ENCODE peak calls at places on chromosomes 16 and 17, in ten cellular contexts. K is AG09309, U is foreskin fibroblast, O is mesothelial cell of epicardium, Q is GM12865, D is prostate gland, M is uterus, S is RWPE1, I is neural crest cell, Z is progenitor cell of endocrine pancreas. T is an unnamed sample.
A peak's percentile ranks its signal among the peaks of the same experiment; 100 is the strongest.

GRCh38 chr16:3645504-3646347 is 8.8 kb upstream of the DNASE1 start:
- DNase-seq in Z (no peak), M (no peak), Q (no peak), I (peak; percentile 57), K (no peak), U (peak; percentile 25), O (no peak), D (no peak), S (no peak), T (peak; percentile 73)

GRCh38 chr16:85148959-85149358 is 36.7 kb upstream of the CIBAR2 start:
- DNase-seq in D (no peak), S (no peak), O (no peak), M (no peak), Z (no peak), Q (no peak), I (no peak), K (no peak), U (no peak), T (no peak)

GRCh38 chr16:16146380-16147315 is 76.6 kb downstream of the ABCC6 start:
- DNase-seq in I (no peak), M (no peak), D (no peak), Z (no peak), O (no peak), U (no peak), S (no peak), K (no peak), Q (no peak), T (no peak)

GRCh38 chr16:75027520-75028300 is 28.9 kb downstream of the ZNRF1 start:
- DNase-seq in U (no peak), M (no peak), K (no peak), Z (no peak), O (no peak), Q (no peak), I (no peak), D (no peak), S (no peak), T (no peak)

GRCh38 chr17:1673041-1673790 is 11.5 kb downstream of the PRPF8 start:
- DNase-seq in U (no peak), O (no peak), K (no peak), S (no peak), D (no peak), M (no peak), I (no peak), Z (no peak), Q (no peak), T (no peak)

GRCh38 chr17:71470062-71470461 is 650.8 kb upstream of the SOX9 start:
- DNase-seq in S (no peak), O (no peak), D (no peak), Z (no peak), K (no peak), U (no peak), M (no peak), I (no peak), Q (no peak), T (no peak)

GRCh38 chr17:31499771-31500554 is 108.5 kb downstream of the RAB11FIP4 start:
- DNase-seq in Z (no peak), I (no peak), O (no peak), S (peak; percentile 39), U (no peak), K (no peak), M (no peak), Q (no peak), D (no peak), T (no peak)

GRCh38 chr17:19448341-19449268 is 37.6 kb downstream of the RNF112 start:
- DNase-seq in O (no peak), S (peak; percentile 53), Z (no peak), M (peak; percentile 71), U (peak; percentile 94), K (peak; percentile 92), Q (no peak), D (peak; percentile 55), I (no peak), T (no peak)

GRCh38 chr17:38578641-38579480 is 26.9 kb downstream of the SRCIN1 start:
- DNase-seq in U (no peak), D (no peak), K (no peak), M (no peak), I (no peak), Z (no peak), S (no peak), O (no peak), Q (no peak), T (no peak)

GRCh38 chr17:38577645-38578173 is 28.0 kb downstream of the SRCIN1 start:
- DNase-seq in U (no peak), S (no peak), Z (no peak), Q (no peak), M (no peak), O (no peak), K (no peak), D (no peak), I (no peak), T (no peak)

GRCh38 chr17:38575781-38576180 is 30.0 kb downstream of the SRCIN1 start:
- DNase-seq in U (no peak), K (no peak), O (no peak), Q (no peak), D (no peak), I (no peak), Z (no peak), M (no peak), S (no peak), T (no peak)

GRCh38 chr17:38578229-38578628 is 27.5 kb downstream of the SRCIN1 start:
- DNase-seq in D (no peak), O (no peak), K (no peak), S (no peak), I (no peak), M (no peak), Z (no peak), U (no peak), Q (no peak), T (no peak)

DNA sequence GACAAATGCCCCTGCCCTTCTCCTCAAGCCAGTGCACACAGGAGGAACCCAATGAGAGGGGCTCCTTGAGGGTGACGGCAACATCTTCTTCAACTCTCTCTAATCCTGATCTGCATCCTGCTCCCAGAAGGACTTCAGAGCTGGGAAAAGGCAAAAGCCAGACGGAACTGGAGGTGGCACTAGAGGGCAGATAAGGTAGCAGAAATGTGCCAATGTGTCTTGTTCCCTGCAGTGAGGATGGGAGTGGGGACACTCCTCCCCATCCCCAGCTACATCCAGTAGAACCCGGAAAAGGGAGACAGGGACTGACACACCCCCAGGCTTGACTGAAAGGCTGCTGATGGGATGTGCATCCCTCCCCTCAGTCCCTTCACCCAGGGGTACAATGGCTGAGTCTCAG is 28.5 kb downstream of the SRCIN1 start:
- DNase-seq in O (no peak), Q (no peak), Z (no peak), I (no peak), D (no peak), U (no peak), S (no peak), M (no peak), K (no peak), T (no peak)
- TF ChIP-seq CTCF in O (no peak), Q (no peak), Z (no peak), I (no peak), D (no peak), U (no peak), S (no peak), M (no peak), K (no peak), T (no peak)

DNA sequence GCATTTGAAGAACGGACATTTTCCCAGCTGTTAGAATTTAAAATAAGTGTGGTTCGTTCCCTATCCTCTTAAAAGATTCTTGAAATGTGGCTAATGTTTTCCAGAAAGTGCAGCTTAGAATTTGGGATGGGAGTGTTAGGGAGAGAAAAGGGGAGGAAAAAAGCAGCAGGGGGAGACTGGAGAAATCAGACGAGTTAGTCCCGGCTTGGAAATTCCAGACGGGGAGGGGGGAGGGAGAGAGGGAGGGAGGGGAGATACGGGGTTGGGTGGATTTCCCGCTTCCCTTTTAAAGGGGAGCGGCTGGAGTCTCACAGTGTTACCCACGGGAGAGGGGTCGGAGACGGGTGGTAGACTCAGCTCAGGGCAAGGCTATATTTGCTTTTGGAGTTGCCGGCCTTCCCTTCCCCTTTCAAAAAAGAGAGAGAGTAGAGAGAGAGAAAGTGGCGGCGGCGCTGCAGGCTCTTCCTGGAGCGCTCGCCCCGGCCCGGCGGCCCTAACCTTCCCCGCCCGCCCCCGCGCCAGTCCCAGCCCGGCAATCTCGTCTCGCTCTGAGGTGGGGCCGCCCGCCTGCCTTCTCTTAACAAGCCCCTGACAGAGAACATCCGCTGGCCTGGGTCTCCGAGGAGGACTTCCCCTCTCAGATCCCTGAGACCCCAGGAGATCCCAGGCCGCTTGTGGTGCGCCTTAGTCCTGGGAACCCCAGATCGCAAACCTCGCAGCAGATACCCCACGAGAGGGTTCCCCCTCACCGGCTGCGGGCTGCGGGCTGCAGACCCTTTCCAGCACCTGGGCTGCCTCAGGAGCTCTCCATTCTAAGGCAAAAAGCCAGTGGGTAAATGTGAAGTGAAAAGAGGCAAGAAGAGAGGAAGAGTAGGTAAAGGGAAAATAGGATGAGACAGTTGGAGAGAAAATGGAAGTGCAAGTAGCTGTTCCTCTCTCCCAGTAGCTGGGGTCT is 6.6 kb downstream of the IGF2BP1 start:
- DNase-seq in D (no peak), O (no peak), I (no peak), Q (no peak), M (no peak), U (no peak), K (no peak), Z (peak; percentile 9), S (no peak), T (peak; percentile 68)
- TF ChIP-seq CTCF in D (no peak), O (no peak), I (no peak), Q (no peak), M (no peak), U (no peak), K (no peak), Z (no peak), S (no peak), T (no peak)

DNA sequence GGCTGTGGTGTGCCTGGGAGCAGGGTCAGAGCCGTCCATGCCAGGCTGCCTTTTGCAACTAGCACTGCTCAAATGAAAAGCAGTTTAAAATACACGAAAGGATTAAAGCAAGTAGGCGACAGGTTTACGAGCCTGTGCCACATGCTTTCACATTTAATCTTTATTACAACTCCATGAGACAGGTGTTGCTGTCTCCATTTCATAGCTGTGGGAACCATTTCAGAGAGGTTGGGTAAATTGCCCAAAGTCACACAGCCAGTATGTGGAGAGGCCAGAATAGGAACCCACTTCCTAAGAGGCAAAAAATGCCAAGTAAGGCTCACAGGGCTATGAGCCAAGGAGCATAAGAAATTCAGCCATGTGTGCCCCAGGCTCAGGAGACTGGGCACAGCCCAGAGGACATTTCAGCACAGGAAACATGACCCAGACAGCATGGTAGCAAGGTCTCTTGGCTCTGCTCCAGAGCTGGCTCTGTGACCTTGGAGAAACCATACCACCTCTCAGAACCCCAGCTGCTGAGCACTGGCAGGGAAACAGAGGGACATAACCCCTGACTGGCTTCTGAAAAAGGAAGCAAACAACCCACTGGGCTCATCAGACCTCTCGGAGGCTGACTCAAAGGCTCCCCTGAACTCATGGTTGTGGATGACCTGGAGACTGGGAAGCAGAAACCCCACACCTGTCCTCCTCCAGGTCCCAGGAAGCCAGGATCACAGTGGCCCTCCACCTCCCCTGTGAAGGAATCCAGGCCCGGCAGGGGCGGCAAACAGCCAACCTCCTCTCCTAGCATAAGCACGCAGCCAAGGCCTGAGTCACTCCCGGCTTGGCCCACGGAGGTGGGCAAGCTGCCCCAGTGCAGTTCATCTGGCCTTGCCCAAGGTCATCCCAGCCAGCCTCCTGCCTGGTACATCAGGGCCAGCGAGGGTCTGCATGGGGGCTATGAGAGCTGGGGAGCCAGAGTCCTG is 40.3 kb upstream of the MRPS23 start:
- DNase-seq in K (peak; percentile 63), S (peak; percentile 87), O (no peak), M (peak; percentile 84), U (peak; percentile 88), Z (no peak), D (peak; percentile 82), Q (no peak), I (no peak), T (no peak)
- TF ChIP-seq CTCF in K (peak; percentile 15), S (no peak), O (no peak), M (peak; percentile 34), U (no peak), Z (no peak), D (no peak), Q (no peak), I (no peak), T (no peak)

GRCh38 chr17:9531080-9531479 is 44.5 kb downstream of the STX8 start:
- DNase-seq in O (no peak), Q (no peak), U (no peak), S (no peak), D (no peak), M (no peak), Z (no peak), I (no peak), K (no peak), T (no peak)

GRCh38 chr17:9532715-9533114 is 42.9 kb downstream of the STX8 start:
- DNase-seq in D (no peak), O (no peak), U (no peak), M (no peak), S (no peak), Z (no peak), Q (no peak), K (no peak), I (no peak), T (no peak)

GRCh38 chr17:9529033-9529748 is 46.4 kb downstream of the STX8 start:
- DNase-seq in K (no peak), S (peak; percentile 28), U (peak; percentile 22), M (no peak), O (no peak), D (no peak), I (no peak), Z (no peak), Q (peak; percentile 43), T (no peak)
- TF ChIP-seq CTCF in K (peak; percentile 67), S (peak; percentile 22), U (peak; percentile 60), M (peak; percentile 21), O (no peak), D (no peak), I (peak; percentile 70), Z (peak; percentile 59), Q (peak; percentile 45), T (peak; percentile 77)

T was measured in type B pancreatic cell.